ENCODE peak calls at places on chromosomes 11 and 22, in eight cellular contexts. One of them, this sample, is unnamed.

GRCh38 chr11:87286338-87286737 is 248.6 kb downstream of the TMEM135 start:
- DNase-seq in AG08396: no peak
- DNase-seq in AG08395: no peak
- DNase-seq in NCI-H460: no peak
- DNase-seq in stimulated activated CD4-positive, alpha-beta T cell treated with anti-CD3 and anti-CD28 coated beads, Interleukin-15, amount 100 ng/mL, for 24 hours: no peak
- DNase-seq in psoas muscle: peak
- DNase-seq in Caki2: no peak
- DNase-seq in NCI-H1417: no peak
- DNase-seq in this sample: no peak

GRCh38 chr11:133533205-133533604 is 904 bp upstream of the OPCML start:
- DNase-seq in AG08396: no peak
- DNase-seq in AG08395: no peak
- DNase-seq in NCI-H460: no peak
- DNase-seq in stimulated activated CD4-positive, alpha-beta T cell treated with anti-CD3 and anti-CD28 coated beads, Interleukin-15, amount 100 ng/mL, for 24 hours: no peak
- DNase-seq in psoas muscle: no peak
- DNase-seq in Caki2: no peak
- DNase-seq in NCI-H1417: no peak
- DNase-seq in this sample: no peak

GRCh38 chr11:43648888-43649287 is 31.6 kb upstream of the HSD17B12 start:
- DNase-seq in AG08396: no peak
- DNase-seq in AG08395: no peak
- DNase-seq in NCI-H460: no peak
- DNase-seq in stimulated activated CD4-positive, alpha-beta T cell treated with anti-CD3 and anti-CD28 coated beads, Interleukin-15, amount 100 ng/mL, for 24 hours: no peak
- DNase-seq in psoas muscle: no peak
- DNase-seq in Caki2: no peak
- DNase-seq in NCI-H1417: no peak
- DNase-seq in this sample: no peak

GRCh38 chr11:6433998-6434650 is 6.7 kb downstream of the HPX start:
- DNase-seq in AG08396: no peak
- DNase-seq in AG08395: no peak
- DNase-seq in NCI-H460: no peak
- DNase-seq in stimulated activated CD4-positive, alpha-beta T cell treated with anti-CD3 and anti-CD28 coated beads, Interleukin-15, amount 100 ng/mL, for 24 hours: no peak
- DNase-seq in psoas muscle: no peak
- DNase-seq in Caki2: no peak
- DNase-seq in NCI-H1417: peak
- DNase-seq in this sample: no peak

GRCh38 chr11:117924631-117925170 is 4.5 kb downstream of the TMPRSS13 start:
- DNase-seq in AG08396: no peak
- DNase-seq in AG08395: no peak
- DNase-seq in NCI-H460: no peak
- DNase-seq in stimulated activated CD4-positive, alpha-beta T cell treated with anti-CD3 and anti-CD28 coated beads, Interleukin-15, amount 100 ng/mL, for 24 hours: no peak
- DNase-seq in psoas muscle: no peak
- DNase-seq in Caki2: no peak
- DNase-seq in NCI-H1417: no peak
- DNase-seq in this sample: no peak

GRCh38 chr11:122002047-122002446 is 114.0 kb downstream of the BLID start:
- DNase-seq in AG08396: no peak
- DNase-seq in AG08395: no peak
- DNase-seq in NCI-H460: no peak
- DNase-seq in stimulated activated CD4-positive, alpha-beta T cell treated with anti-CD3 and anti-CD28 coated beads, Interleukin-15, amount 100 ng/mL, for 24 hours: no peak
- DNase-seq in psoas muscle: no peak
- DNase-seq in Caki2: no peak
- DNase-seq in NCI-H1417: no peak
- DNase-seq in this sample: no peak

GRCh38 chr11:125084057-125084416 is 20.9 kb downstream of the SLC37A2 start:
- DNase-seq in AG08396: no peak
- DNase-seq in AG08395: no peak
- DNase-seq in NCI-H460: no peak
- DNase-seq in stimulated activated CD4-positive, alpha-beta T cell treated with anti-CD3 and anti-CD28 coated beads, Interleukin-15, amount 100 ng/mL, for 24 hours: no peak
- DNase-seq in psoas muscle: no peak
- DNase-seq in Caki2: no peak
- DNase-seq in NCI-H1417: no peak
- DNase-seq in this sample: no peak

GRCh38 chr22:25334091-25334490 is 114.7 kb downstream of the CRYBB2 start:
- DNase-seq in AG08396: no peak
- DNase-seq in AG08395: no peak
- DNase-seq in NCI-H460: peak
- DNase-seq in stimulated activated CD4-positive, alpha-beta T cell treated with anti-CD3 and anti-CD28 coated beads, Interleukin-15, amount 100 ng/mL, for 24 hours: peak
- DNase-seq in psoas muscle: peak
- DNase-seq in Caki2: no peak
- DNase-seq in NCI-H1417: peak
- DNase-seq in this sample: no peak

GRCh38 chr11:121446752-121447156 is 5.4 kb upstream of the SORL1 start:
- DNase-seq in AG08396: no peak
- DNase-seq in AG08395: peak
- DNase-seq in NCI-H460: no peak
- DNase-seq in stimulated activated CD4-positive, alpha-beta T cell treated with anti-CD3 and anti-CD28 coated beads, Interleukin-15, amount 100 ng/mL, for 24 hours: no peak
- DNase-seq in psoas muscle: no peak
- DNase-seq in Caki2: no peak
- DNase-seq in NCI-H1417: peak
- DNase-seq in this sample: no peak

This sample was measured in CD8-positive, alpha-beta T cell.